ENCODE peak calls at places on chromosome 16, in six cellular contexts. G is mesendoderm, K is GM12878, F is thoracic aorta, L is adrenal gland, Q is aorta. Z is an unnamed sample. For H3K27me3, the result is how much of the 10 kb centered on the place peaks cover.

GRCh38 chr16:57579361-57579665 is 36.9 kb downstream of the ADGRG5 start:
- DNase-seq in G (no peak), K (no peak), F (no peak), L (no peak), Q (peak), Z (no peak)

GRCh38 chr16:14539156-14539555 is 90.9 kb downstream of the PARN start:
- DNase-seq in G (no peak), K (no peak), F (no peak), L (no peak), Q (no peak), Z (no peak)

GRCh38 chr16:1183235-1183907 is 30.5 kb downstream of the CACNA1H start:
- DNase-seq in G (peak), K (no peak), F (no peak), L (peak), Q (peak), Z (peak)

GRCh38 chr16:66911112-66911511 is 7.6 kb downstream of the CDH16 start:
- DNase-seq in G (no peak), K (no peak), F (no peak), L (no peak), Q (no peak), Z (no peak)

GRCh38 chr16:16780588-16780987 is 401.6 kb downstream of the NPIPA7 start:
- DNase-seq in G (peak), K (no peak), F (no peak), L (no peak), Q (no peak), Z (no peak)

GRCh38 chr16:13988038-13988437 is 68.1 kb downstream of the ERCC4 start:
- DNase-seq in G (no peak), K (no peak), F (no peak), L (no peak), Q (no peak), Z (no peak)

GRCh38 chr16:11326737-11327276 is 18.5 kb upstream of the RMI2 start:
- DNase-seq in G (no peak), K (no peak), F (no peak), L (no peak), Q (no peak), Z (no peak)

GRCh38 chr16:82651921-82652601 is 25.3 kb downstream of the CDH13 start:
- DNase-seq in G (no peak), K (peak), F (no peak), L (no peak), Q (no peak), Z (no peak)

GRCh38 chr16:19926449-19927390 is 42.1 kb upstream of the GPRC5B start:
- DNase-seq in G (peak), K (no peak), F (no peak), L (peak), Q (no peak), Z (no peak)

GRCh38 chr16:30557397-30557949 is 701 bp downstream of the ZNF764 start:
- DNase-seq in G (no peak), K (no peak), F (no peak), L (no peak), Q (peak), Z (no peak)

GRCh38 chr16:66840883-66841282 is 3.3 kb upstream of the CA7 start:
- DNase-seq in G (no peak), K (no peak), F (no peak), L (no peak), Q (no peak), Z (no peak)

GRCh38 chr16:76639685-76640289 is 362.6 kb downstream of the CNTNAP4 start:
- DNase-seq in G (peak), K (no peak), F (no peak), L (peak), Q (no peak), Z (no peak)

GRCh38 chr16:11016993-11017392 is 72.6 kb downstream of the CLEC16A start:
- DNase-seq in G (no peak), K (no peak), F (no peak), L (peak), Q (no peak), Z (peak)

GRCh38 chr16:23223368-23223767 is 40.8 kb downstream of the SCNN1G start:
- DNase-seq in G (no peak), K (no peak), F (no peak), L (no peak), Q (no peak), Z (no peak)

GRCh38 chr16:55849536-55849935 is 16.6 kb upstream of the CES1 start:
- DNase-seq in G (no peak), K (no peak), F (no peak), L (no peak), Q (no peak), Z (no peak)

GRCh38 chr16:27267037-27267677 is 1.4 kb downstream of the NSMCE1 start:
- DNase-seq in G (no peak), K (peak), F (no peak), L (no peak), Q (no peak), Z (no peak)

GRCh38 chr16:31094088-31094423 is 541 bp downstream of the VKORC1 start:
- DNase-seq in G (peak), K (no peak), F (no peak), L (peak), Q (peak), Z (peak)

GRCh38 chr16:57815987-57816745 is 13.9 kb upstream of the KIFC3 start:
- DNase-seq in G (peak), K (no peak), F (peak), L (peak), Q (peak), Z (peak)

GRCh38 chr16:85238233-85238647 is 126.0 kb upstream of the CIBAR2 start:
- DNase-seq in G (peak), K (no peak), F (peak), L (peak), Q (peak), Z (peak)

GRCh38 chr16:66422366-66422765 is 4.7 kb upstream of the BEAN1 start:
- DNase-seq in G (no peak), K (no peak), F (no peak), L (no peak), Q (no peak), Z (no peak)

GRCh38 chr16:50821586-50821985 is 79.7 kb downstream of the CYLD start:
- DNase-seq in G (peak), K (no peak), F (no peak), L (no peak), Q (no peak), Z (no peak)

GRCh38 chr16:56617212-56618085 is 8.1 kb upstream of the MT1E start:
- DNase-seq in G (no peak), K (no peak), F (no peak), L (peak), Q (peak), Z (peak)

GRCh38 chr16:66858740-66859396 is 14.7 kb downstream of the CA7 start:
- DNase-seq in G (no peak), K (no peak), F (no peak), L (peak), Q (peak), Z (peak)

GRCh38 chr16:84759061-84759460 is 59.3 kb downstream of the USP10 start:
- DNase-seq in G (no peak), K (no peak), F (no peak), L (no peak), Q (no peak), Z (no peak)

GRCh38 chr16:17304814-17305169 is 166.0 kb downstream of the XYLT1 start:
- DNase-seq in G (no peak), K (no peak), F (no peak), L (peak), Q (no peak), Z (no peak)

GRCh38 chr16:57147381-57148191 is 38.3 kb downstream of the PSME3IP1 start:
- DNase-seq in G (no peak), K (no peak), F (no peak), L (no peak), Q (peak), Z (peak)

GRCh38 chr16:49458656-49459445 is 85.2 kb downstream of the C16orf78 start:
- DNase-seq in G (no peak), K (no peak), F (no peak), L (no peak), Q (peak), Z (no peak)

GRCh38 chr16:58032710-58033293 is 7.2 kb downstream of the MMP15 start:
- DNase-seq in G (peak), K (no peak), F (no peak), L (peak), Q (no peak), Z (peak)

GRCh38 chr16:50741225-50741807 is 570 bp upstream of the CYLD start:
- DNase-seq in G (no peak), K (no peak), F (no peak), L (peak), Q (no peak), Z (peak)

GRCh38 chr16:49967012-49967559 is 57.9 kb upstream of the CNEP1R1 start:
- DNase-seq in G (no peak), K (no peak), F (no peak), L (no peak), Q (no peak), Z (no peak)

GRCh38 chr16:31513126-31513525 is 4.9 kb upstream of the RUSF1 start:
- DNase-seq in G (no peak), K (no peak), F (no peak), L (no peak), Q (no peak), Z (no peak)

GRCh38 chr16:12971216-12971615 is 69.8 kb downstream of the SHISA9 start:
- DNase-seq in G (peak), K (no peak), F (no peak), L (peak), Q (no peak), Z (no peak)

GRCh38 chr16:86293897-86294296 is 216.4 kb upstream of the FOXF1 start:
- DNase-seq in G (no peak), K (no peak), F (no peak), L (no peak), Q (no peak), Z (no peak)
- H3K27me3 ChIP-seq in G (under half), K (under half), F (under half), L (under half), Q (under half), Z (under half)

DNA sequence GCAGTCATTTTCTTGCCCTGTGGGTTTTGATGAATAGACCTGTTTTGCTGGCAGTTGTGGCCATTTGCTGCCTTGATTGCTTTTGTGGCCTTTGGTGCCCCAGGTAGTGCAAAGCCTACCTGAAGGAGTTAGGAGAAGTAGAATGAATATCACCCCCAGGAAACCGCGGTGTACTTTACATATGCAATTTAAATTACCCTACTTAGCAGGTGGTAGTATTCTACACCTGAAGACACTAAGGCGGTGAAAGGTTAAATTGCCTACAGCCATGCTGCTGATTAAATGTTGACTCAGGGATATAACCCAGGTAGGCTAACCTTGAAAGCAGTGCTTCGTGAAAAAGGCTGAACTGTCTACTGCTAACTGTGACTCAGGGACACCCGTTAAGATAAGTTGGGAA is 27.2 kb upstream of the WWOX start:
- DNase-seq in G (peak), K (no peak), F (no peak), L (no peak), Q (no peak), Z (no peak)
- H3K27me3 ChIP-seq in G (under half), K (under half), F (under half), L (under half), Q (under half), Z (under half)

DNA sequence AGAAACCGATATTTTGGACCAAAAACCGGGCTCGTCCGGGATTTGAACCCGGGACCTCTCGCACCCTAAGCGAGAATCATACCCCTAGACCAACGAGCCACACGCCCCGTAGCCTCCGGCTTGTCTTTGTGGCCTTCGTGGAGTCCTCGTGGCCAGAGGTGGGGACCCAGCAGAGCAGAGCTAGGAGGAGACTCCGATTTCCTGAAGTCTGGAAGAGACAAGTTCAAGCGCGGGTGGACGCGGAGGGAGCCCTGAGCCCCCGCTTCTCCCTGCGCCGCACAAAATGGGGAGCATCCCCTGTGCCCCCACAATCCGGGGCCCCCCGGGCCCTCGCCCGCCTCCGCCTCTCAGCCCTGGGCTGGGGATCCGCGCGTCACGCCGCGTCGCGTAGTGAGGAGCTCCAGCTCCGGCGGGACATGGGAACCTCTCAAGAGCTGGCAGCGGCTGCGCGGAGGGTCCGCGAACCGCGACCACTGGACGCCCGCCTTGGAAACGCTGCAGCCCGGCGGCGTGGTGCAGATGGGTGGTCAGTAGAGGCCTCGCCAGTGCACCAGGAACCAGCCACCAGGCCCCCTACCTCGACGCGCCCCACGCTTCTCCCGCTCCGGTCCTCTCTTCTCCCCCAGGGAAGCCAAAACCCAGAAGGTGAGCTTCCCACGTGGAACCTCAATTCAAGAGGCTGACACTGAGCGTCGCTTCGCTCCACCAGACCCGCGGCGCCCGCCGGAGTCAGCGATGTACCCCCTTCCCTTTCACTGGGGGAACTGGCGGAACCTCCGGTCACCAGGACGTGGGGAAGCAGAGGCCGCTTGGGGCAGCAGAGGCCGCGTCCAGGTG is 5.2 kb upstream of the OR1F1 start:
- DNase-seq in G (peak), K (no peak), F (no peak), L (no peak), Q (peak), Z (peak)
- H3K27me3 ChIP-seq in G (under half), K (under half), F (under half), L (half or more), Q (under half), Z (under half)

GRCh38 chr16:88568710-88569613 is 1.2 kb upstream of the ZC3H18 start:
- DNase-seq in G (no peak), K (no peak), F (no peak), L (no peak), Q (no peak), Z (no peak)

GRCh38 chr16:88561485-88562369 is 8.5 kb upstream of the ZC3H18 start:
- DNase-seq in G (peak), K (no peak), F (no peak), L (peak), Q (peak), Z (no peak)

GRCh38 chr16:88569985-88570690 is at the start of gene ZC3H18:
- DNase-seq in G (peak), K (peak), F (peak), L (peak), Q (peak), Z (peak)

GRCh38 chr16:88569614-88569984 is 604 bp upstream of the ZC3H18 start:
- DNase-seq in G (no peak), K (no peak), F (no peak), L (no peak), Q (no peak), Z (peak)

GRCh38 chr16:88566158-88566557 is 4.0 kb upstream of the ZC3H18 start:
- DNase-seq in G (peak), K (no peak), F (no peak), L (no peak), Q (no peak), Z (no peak)
- H3K27me3 ChIP-seq in G (under half), K (under half), F (under half), L (under half), Q (under half), Z (under half)